ENCODE peak calls at places on chromosomes 13 and 19, in four cellular contexts. J is activated T-helper 1 cell treated with anti-CD3 and anti-CD28 coated beads, Interleukin-12 subunit alpha, Interleukin-12 subunit beta, Interleukin-2, Interleukin-4 antibody, amounts not matched to agents 30 ng/mL and 10 ng/mL and 1 ng/mL, durations not matched to agents 14 hours and 24 hours and 36 hours; A is brain microvascular endothelial cell; P is A549. L is an unnamed sample.

GRCh38 chr13:105312906-105313305 is 1222.6 kb downstream of the EFNB2 start:
- DNase-seq in J (no peak), A (no peak), P (no peak), L (no peak)

GRCh38 chr13:38223093-38223492 is 126.6 kb upstream of the UFM1 start:
- DNase-seq in J (no peak), A (peak), P (no peak), L (no peak)

GRCh38 chr19:46546194-46546896 is 50.7 kb upstream of the PNMA8B start:
- DNase-seq in J (no peak), A (peak), P (peak), L (no peak)

GRCh38 chr19:5480427-5480836 is 25.2 kb downstream of the ZNRF4 start:
- DNase-seq in J (no peak), A (no peak), P (peak), L (no peak)

GRCh38 chr13:49307365-49307764 is 59.6 kb downstream of the CDADC1 start:
- DNase-seq in J (no peak), A (no peak), P (no peak), L (no peak)

GRCh38 chr13:21106089-21106488 is 44.7 kb upstream of the LATS2 start:
- DNase-seq in J (no peak), A (peak), P (no peak), L (no peak)

GRCh38 chr13:51912091-51912490 is 50.3 kb downstream of the CCDC70 start:
- DNase-seq in J (no peak), A (no peak), P (no peak), L (peak)

GRCh38 chr19:54188224-54188871 is 1.0 kb downstream of the MBOAT7 start:
- DNase-seq in J (peak), A (peak), P (peak), L (no peak)

GRCh38 chr13:38824342-38824741 is 137.5 kb downstream of the FREM2 start:
- DNase-seq in J (peak), A (no peak), P (no peak), L (no peak)

GRCh38 chr19:37329686-37330085 is 41.2 kb upstream of the ZNF527 start:
- DNase-seq in J (no peak), A (no peak), P (peak), L (no peak)

GRCh38 chr13:44108345-44108858 is 228.7 kb downstream of the LACC1 start:
- DNase-seq in J (no peak), A (no peak), P (peak), L (no peak)

GRCh38 chr13:98144501-98145350 is 1.8 kb downstream of the FARP1 start:
- DNase-seq in J (no peak), A (no peak), P (peak), L (no peak)

GRCh38 chr19:30090476-30090875 is 148.4 kb downstream of the URI1 start:
- DNase-seq in J (no peak), A (no peak), P (no peak), L (no peak)

GRCh38 chr13:105991622-105992254 is 543.7 kb downstream of the EFNB2 start:
- DNase-seq in J (no peak), A (peak), P (peak), L (no peak)

GRCh38 chr13:113393226-113393571 is 29.3 kb upstream of the GRTP1 start:
- DNase-seq in J (no peak), A (no peak), P (no peak), L (peak)

GRCh38 chr13:35978607-35979316 is 152.4 kb downstream of the DCLK1 start:
- DNase-seq in J (no peak), A (peak), P (peak), L (peak)

GRCh38 chr19:6740589-6741348 is 1.3 kb downstream of the TRIP10 start:
- DNase-seq in J (no peak), A (no peak), P (peak), L (no peak)

GRCh38 chr19:13396256-13397080 is 109.8 kb downstream of the CACNA1A start:
- DNase-seq in J (no peak), A (peak), P (peak), L (peak)

GRCh38 chr19:858868-859843 is at the start of gene CFD:
- DNase-seq in J (no peak), A (no peak), P (no peak), L (no peak)

GRCh38 chr19:33804021-33804799 is 7.5 kb downstream of the KCTD15 start:
- DNase-seq in J (no peak), A (peak), P (peak), L (peak)

GRCh38 chr19:42596391-42597071 is 1.8 kb upstream of the CEACAM8 start:
- DNase-seq in J (no peak), A (no peak), P (peak), L (peak)

GRCh38 chr13:71218960-71219359 is 648.0 kb downstream of the DACH1 start:
- DNase-seq in J (no peak), A (no peak), P (peak), L (no peak)

GRCh38 chr13:23707674-23708073 is 137.5 kb downstream of the TNFRSF19 start:
- DNase-seq in J (no peak), A (peak), P (peak), L (no peak)

GRCh38 chr19:9848761-9849160 is 13.6 kb downstream of the PIN1 start:
- DNase-seq in J (no peak), A (no peak), P (no peak), L (peak)

GRCh38 chr13:27960362-27961226 is 8.5 kb downstream of the CDX2 start:
- DNase-seq in J (no peak), A (peak), P (peak), L (no peak)

GRCh38 chr13:44899967-44900366 is 89.3 kb downstream of the NUFIP1 start:
- DNase-seq in J (no peak), A (no peak), P (no peak), L (no peak)

GRCh38 chr19:18006895-18007604 is 920 bp upstream of the ARRDC2 start:
- DNase-seq in J (peak), A (peak), P (peak), L (peak)

GRCh38 chr19:54364775-54365257 is at the start of gene LAIR1:
- DNase-seq in J (peak), A (no peak), P (no peak), L (no peak)

GRCh38 chr13:98494769-98495168 is 82.1 kb downstream of the STK24 start:
- DNase-seq in J (no peak), A (no peak), P (no peak), L (no peak)

GRCh38 chr13:85729296-85729695 is 69.9 kb downstream of the SLITRK6 start:
- DNase-seq in J (no peak), A (no peak), P (peak), L (no peak)

GRCh38 chr13:73001971-73002370 is 56.8 kb upstream of the KLF5 start:
- DNase-seq in J (no peak), A (no peak), P (no peak), L (no peak)

GRCh38 chr13:109509154-109509905 is 277.1 kb downstream of the IRS2 start:
- DNase-seq in J (no peak), A (peak), P (no peak), L (no peak)

GRCh38 chr19:14183741-14184395 is 22.1 kb downstream of the ADGRL1 start:
- DNase-seq in J (no peak), A (no peak), P (no peak), L (no peak)

GRCh38 chr13:109779876-109780516 is 6.4 kb downstream of the IRS2 start:
- DNase-seq in J (no peak), A (no peak), P (no peak), L (no peak)

GRCh38 chr19:28051047-28051446 is 1161.9 kb downstream of the UQCRFS1 start:
- DNase-seq in J (no peak), A (no peak), P (no peak), L (no peak)

L was measured in cerebellum.